ENCODE peak calls at places on chromosomes 3 and 15, in four cellular contexts. M is GM13977, P is PC-3, H is WERI-Rb-1. N is an unnamed sample.

GRCh38 chr3:65433480-65433879 is 605.2 kb downstream of the MAGI1 start:
- DNase-seq in M (no peak), P (no peak), H (no peak), N (no peak)

GRCh38 chr15:74954515-74954914 is 2.1 kb downstream of the RPP25 start:
- DNase-seq in M (no peak), P (no peak), H (peak), N (no peak)

GRCh38 chr3:138774529-138775253 is 60.0 kb downstream of the PIK3CB start:
- DNase-seq in M (no peak), P (peak), H (no peak), N (no peak)

GRCh38 chr3:101873619-101874018 is 24.3 kb downstream of the NFKBIZ start:
- DNase-seq in M (no peak), P (peak), H (no peak), N (no peak)

GRCh38 chr3:195221015-195221853 is 49.7 kb downstream of the XXYLT1 start:
- DNase-seq in M (no peak), P (no peak), H (no peak), N (no peak)

GRCh38 chr3:4976109-4976508 is 3.1 kb upstream of the BHLHE40 start:
- DNase-seq in M (no peak), P (peak), H (peak), N (no peak)

GRCh38 chr15:67164401-67164791 is 90.1 kb downstream of the AAGAB start:
- DNase-seq in M (peak), P (no peak), H (no peak), N (no peak)

GRCh38 chr3:129040579-129041300 is 19.8 kb upstream of the GP9 start:
- DNase-seq in M (no peak), P (no peak), H (no peak), N (no peak)

GRCh38 chr15:52523646-52524045 is 5.0 kb downstream of the MYO5A start:
- DNase-seq in M (no peak), P (no peak), H (no peak), N (no peak)

GRCh38 chr3:38479431-38480092 is 16.6 kb upstream of the EXOG start:
- DNase-seq in M (peak), P (peak), H (peak), N (peak)

GRCh38 chr15:68210821-68211655 is 5.9 kb upstream of the CALML4 start:
- DNase-seq in M (peak), P (peak), H (peak), N (peak)

GRCh38 chr3:106006001-106006400 is 137.2 kb upstream of the CBLB start:
- DNase-seq in M (no peak), P (peak), H (no peak), N (no peak)

GRCh38 chr15:38362355-38362754 is 91.6 kb upstream of the FAM98B start:
- DNase-seq in M (no peak), P (no peak), H (no peak), N (no peak)

GRCh38 chr3:125591116-125591755 is 4.1 kb downstream of the OSBPL11 start:
- DNase-seq in M (no peak), P (no peak), H (no peak), N (no peak)

GRCh38 chr15:51904931-51905330 is 66.6 kb downstream of the LEO1 start:
- DNase-seq in M (no peak), P (peak), H (no peak), N (no peak)

GRCh38 chr3:97301114-97301513 is 463.4 kb upstream of the ARL6 start:
- DNase-seq in M (no peak), P (no peak), H (no peak), N (no peak)

GRCh38 chr15:31465083-31465955 is 138.7 kb downstream of the KLF13 start:
- DNase-seq in M (no peak), P (peak), H (no peak), N (no peak)

GRCh38 chr15:71781179-71781964 is 29.0 kb upstream of the NR2E3 start:
- DNase-seq in M (peak), P (no peak), H (no peak), N (no peak)

GRCh38 chr15:40252438-40253178 is 13.7 kb downstream of the PAK6 start:
- DNase-seq in M (peak), P (peak), H (no peak), N (peak)

GRCh38 chr15:78906310-78906608 is 33.6 kb downstream of the MORF4L1 start:
- DNase-seq in M (no peak), P (peak), H (no peak), N (no peak)

GRCh38 chr15:78909160-78909695 is 35.6 kb downstream of the CTSH start:
- DNase-seq in M (no peak), P (no peak), H (no peak), N (no peak)

GRCh38 chr15:78904599-78905358 is 32.1 kb downstream of the MORF4L1 start:
- DNase-seq in M (no peak), P (no peak), H (no peak), N (no peak)

GRCh38 chr15:78909791-78910228 is 35.0 kb downstream of the CTSH start:
- DNase-seq in M (peak), P (peak), H (peak), N (peak)

DNA sequence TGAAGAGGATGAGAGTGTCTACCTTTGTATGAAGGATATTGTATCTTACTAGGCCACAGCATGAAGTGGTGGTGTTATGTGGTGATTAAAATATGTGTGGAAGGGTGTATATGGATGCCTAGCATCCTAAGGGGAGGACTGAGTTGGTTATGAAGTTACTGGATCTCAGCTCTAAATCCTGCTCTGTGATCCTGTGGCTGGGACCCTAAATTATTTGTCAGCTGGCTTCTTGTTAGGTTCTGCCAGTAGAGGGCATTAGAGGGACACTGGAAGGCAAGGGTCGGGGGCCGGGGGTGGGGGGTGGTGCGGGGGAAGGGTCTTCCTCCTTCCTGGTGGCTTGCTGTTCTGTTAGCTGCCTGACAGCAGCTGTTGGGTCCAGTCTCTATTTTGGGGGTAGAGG is 34.9 kb downstream of the MORF4L1 start:
- DNase-seq in M (no peak), P (peak), H (peak), N (no peak)
- TF ChIP-seq CTCF in M (peak), P (peak), H (peak), N (peak)

GRCh38 chr3:157354722-157355121 is 81.9 kb upstream of the PTX3 start:
- DNase-seq in M (peak), P (peak), H (no peak), N (no peak)
- TF ChIP-seq CTCF in M (peak), P (peak), H (peak), N (peak)

GRCh38 chr15:59741274-59741906 is 52.3 kb upstream of the BNIP2 start:
- DNase-seq in M (peak), P (peak), H (peak), N (peak)
- TF ChIP-seq CTCF in M (peak), P (peak), H (peak), N (no peak)

GRCh38 chr3:52847241-52847640 is 12.4 kb upstream of the MUSTN1 start:
- DNase-seq in M (no peak), P (no peak), H (no peak), N (no peak)

GRCh38 chr3:52846427-52846983 is 11.7 kb upstream of the MUSTN1 start:
- DNase-seq in M (no peak), P (no peak), H (peak), N (no peak)

GRCh38 chr3:52845157-52845556 is 10.3 kb upstream of the MUSTN1 start:
- DNase-seq in M (no peak), P (no peak), H (no peak), N (no peak)

GRCh38 chr3:52844290-52844985 is 9.6 kb upstream of the MUSTN1 start:
- DNase-seq in M (no peak), P (no peak), H (no peak), N (no peak)

GRCh38 chr3:52845691-52846426 is 11.0 kb upstream of the MUSTN1 start:
- DNase-seq in M (no peak), P (no peak), H (peak), N (peak)
- TF ChIP-seq CTCF in M (peak), P (peak), H (peak), N (no peak)

DNA sequence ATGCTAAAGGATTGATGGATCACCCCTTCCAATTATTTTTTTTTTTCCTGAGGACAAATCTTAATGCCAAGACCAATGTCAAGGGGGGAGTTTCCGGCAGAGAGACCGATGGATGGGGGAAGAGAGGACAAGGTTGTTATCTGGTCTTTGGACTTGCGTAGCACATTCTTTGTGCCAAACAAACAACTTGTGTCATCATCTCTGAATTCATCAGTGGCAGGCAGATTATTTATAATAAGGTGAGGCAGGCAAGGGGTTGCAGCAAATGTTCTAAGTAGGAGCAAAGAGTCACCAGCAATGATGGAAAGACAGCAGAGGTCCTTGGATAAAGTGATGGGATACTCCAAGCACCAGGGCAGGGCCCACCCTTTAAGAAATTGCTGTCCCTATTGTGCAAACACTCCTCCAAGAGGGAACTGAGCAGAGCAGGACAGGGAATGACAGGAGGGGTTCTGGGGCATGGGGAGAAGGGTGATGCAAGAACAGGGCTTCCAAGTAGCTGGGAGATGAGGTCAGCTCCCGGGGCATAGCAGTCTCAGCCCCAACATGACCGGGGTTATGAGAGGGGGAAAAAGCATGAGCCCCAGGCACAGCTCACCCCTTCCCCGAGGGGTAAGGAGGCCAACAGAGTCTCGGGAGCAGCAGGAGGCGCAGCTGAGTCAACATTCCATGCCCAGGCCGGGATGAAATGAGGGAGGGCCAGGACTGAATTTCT is 57.4 kb downstream of the ANXA2 start:
- DNase-seq in M (no peak), P (no peak), H (no peak), N (no peak)
- TF ChIP-seq CTCF in M (no peak), P (no peak), H (no peak), N (no peak)

GRCh38 chr3:132087356-132087755 is 52.5 kb upstream of the CPNE4 start:
- DNase-seq in M (no peak), P (no peak), H (no peak), N (no peak)
- TF ChIP-seq CTCF in M (no peak), P (no peak), H (no peak), N (no peak)

DNA sequence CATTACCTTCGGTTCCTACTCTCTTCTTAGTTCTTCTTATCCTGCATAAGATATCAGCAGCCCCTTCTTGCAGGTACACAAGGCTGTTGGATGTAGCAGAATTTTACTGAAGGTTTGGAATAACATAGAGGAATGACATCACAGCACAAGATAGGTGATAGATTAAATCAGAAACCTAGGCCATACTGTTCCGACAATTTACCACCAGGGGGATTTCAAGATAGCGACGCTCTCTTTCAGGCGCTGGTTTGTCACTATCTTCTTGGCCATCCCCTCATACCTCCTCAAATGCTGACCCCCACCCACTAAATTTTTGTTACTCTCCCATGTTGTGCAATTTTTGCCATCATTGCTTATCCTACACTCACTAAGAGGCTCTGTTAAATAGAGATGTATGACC is 3.5 kb downstream of the SIDT1 start:
- DNase-seq in M (no peak), P (peak), H (no peak), N (no peak)
- TF ChIP-seq CTCF in M (peak), P (peak), H (peak), N (peak)

GRCh38 chr15:49605588-49605987 is 15.0 kb downstream of the FAM227B start:
- DNase-seq in M (no peak), P (no peak), H (no peak), N (no peak)

GRCh38 chr15:49610166-49610918 is 10.3 kb downstream of the FAM227B start:
- DNase-seq in M (no peak), P (no peak), H (no peak), N (no peak)

GRCh38 chr15:49604625-49605409 is 15.8 kb downstream of the FAM227B start:
- DNase-seq in M (no peak), P (no peak), H (no peak), N (no peak)

GRCh38 chr15:49606594-49606993 is 14.0 kb downstream of the FAM227B start:
- DNase-seq in M (no peak), P (peak), H (no peak), N (no peak)
- TF ChIP-seq CTCF in M (no peak), P (peak), H (no peak), N (no peak)

DNA sequence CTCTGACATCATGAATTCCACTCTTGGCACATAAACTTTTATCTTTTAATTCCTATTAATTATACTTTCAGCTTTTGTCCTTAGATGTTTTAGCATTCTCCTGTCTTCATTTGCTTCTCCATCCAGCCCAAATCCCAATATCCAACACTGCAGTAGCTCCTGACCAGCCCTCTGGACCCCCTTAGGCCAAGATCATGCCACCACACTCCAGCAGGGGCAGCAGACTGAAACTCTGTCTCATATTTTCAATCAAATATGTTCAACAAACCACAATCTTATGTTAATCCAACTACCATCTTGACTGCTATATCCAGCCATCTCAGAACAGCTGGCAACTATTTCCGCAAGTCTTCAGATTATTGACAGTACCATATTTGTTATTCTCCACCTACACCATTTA is 315.8 kb upstream of the ROBO2 start:
- DNase-seq in M (no peak), P (no peak), H (no peak), N (no peak)
- TF ChIP-seq CTCF in M (no peak), P (no peak), H (no peak), N (peak)

N was measured in nephron progenitor cell.